ENCODE peak calls at places on chromosomes 7 and 10, in four cellular contexts. C, U, D and H are unnamed samples.

GRCh38 chr7:26034386-26034785 is 117.6 kb upstream of the NFE2L3 start:
- DNase-seq in C (no peak), U (no peak), D (no peak), H (no peak)

GRCh38 chr7:44536090-44536489 is 5.0 kb downstream of the NPC1L1 start:
- DNase-seq in U (no peak), D (no peak), C (no peak), H (no peak)

GRCh38 chr10:106992064-106992463 is 172.4 kb downstream of the SORCS1 start:
- DNase-seq in U (no peak), C (no peak), D (no peak), H (no peak)

GRCh38 chr10:88943778-88944177 is 8.8 kb downstream of the ACTA2 start:
- DNase-seq in D (no peak), C (no peak), U (no peak), H (no peak)

GRCh38 chr7:2726316-2727018 is 38.5 kb downstream of the AMZ1 start:
- DNase-seq in C (no peak), U (no peak), D (peak), H (peak)

GRCh38 chr10:80523776-80524175 is 13.9 kb upstream of the SH2D4B start:
- DNase-seq in D (no peak), U (no peak), C (no peak), H (no peak)

GRCh38 chr7:39589323-39590111 is 23.3 kb downstream of the YAE1 start:
- DNase-seq in D (no peak), U (peak), C (no peak), H (no peak)

GRCh38 chr7:157521752-157522151 is 184.9 kb downstream of the DNAJB6 start:
- DNase-seq in D (no peak), C (no peak), U (no peak), H (no peak)

GRCh38 chr7:1282679-1283078 is 50.0 kb downstream of the UNCX start:
- DNase-seq in C (no peak), D (peak), U (no peak), H (no peak)

GRCh38 chr7:66964391-66964790 is 31.0 kb downstream of the SBDS start:
- DNase-seq in U (no peak), D (no peak), C (no peak), H (no peak)

GRCh38 chr7:140327261-140327661 is 71.1 kb downstream of the SLC37A3 start:
- DNase-seq in U (no peak), D (no peak), C (no peak), H (no peak)

GRCh38 chr10:118950190-118950658 is 79.3 kb upstream of the NANOS1 start:
- DNase-seq in C (no peak), D (no peak), U (no peak), H (no peak)

GRCh38 chr10:56874950-56875349 is 513.9 kb upstream of the ZWINT start:
- DNase-seq in D (no peak), U (no peak), C (no peak), H (no peak)

GRCh38 chr7:139543801-139544603 is 20.5 kb downstream of the CLEC2L start:
- DNase-seq in U (no peak), D (no peak), C (no peak), H (no peak)

GRCh38 chr7:6402741-6403140 is 45.0 kb downstream of the DAGLB start:
- DNase-seq in U (no peak), D (no peak), C (no peak), H (no peak)

GRCh38 chr10:96321822-96322221 is 17.6 kb downstream of the DNTT start:
- DNase-seq in U (no peak), C (no peak), D (no peak), H (no peak)

GRCh38 chr10:118910702-118911101 is 118.8 kb upstream of the NANOS1 start:
- DNase-seq in C (no peak), D (no peak), U (no peak), H (no peak)

GRCh38 chr7:156892086-156892800 is 740 bp downstream of the LMBR1 start:
- DNase-seq in C (no peak), D (peak), U (peak), H (peak)

GRCh38 chr10:44857363-44858016 is 53.6 kb upstream of the TMEM72 start:
- DNase-seq in D (no peak), C (peak), U (peak), H (no peak)

GRCh38 chr10:29993319-29993876 is 66.0 kb downstream of the JCAD start:
- DNase-seq in U (no peak), D (no peak), C (no peak), H (no peak)

GRCh38 chr7:86469680-86470295 is 173.9 kb upstream of the GRM3 start:
- DNase-seq in C (peak), D (no peak), U (peak), H (no peak)

GRCh38 chr7:96136600-96137239 is 185.2 kb downstream of the SLC25A13 start:
- DNase-seq in C (no peak), U (no peak), D (no peak), H (no peak)

GRCh38 chr10:86100581-86101061 is 266.0 kb downstream of the GRID1 start:
- DNase-seq in U (peak), C (peak), D (no peak), H (no peak)

GRCh38 chr7:2399848-2400587 is 3.4 kb upstream of the CHST12 start:
- DNase-seq in C (peak), U (peak), D (peak), H (no peak)

GRCh38 chr10:5413012-5413938 is 918 bp downstream of the NET1 start:
- DNase-seq in C (peak), D (no peak), U (no peak), H (peak)

GRCh38 chr10:71216751-71217265 is 4.4 kb downstream of the UNC5B start:
- DNase-seq in D (no peak), C (no peak), U (no peak), H (no peak)

GRCh38 chr7:96355990-96356506 is 34.1 kb upstream of the SLC25A13 start:
- DNase-seq in C (no peak), U (no peak), D (no peak), H (no peak)

GRCh38 chr7:157663061-157663863 is 326.5 kb downstream of the DNAJB6 start:
- DNase-seq in D (peak), U (no peak), C (no peak), H (no peak)

GRCh38 chr10:17993361-17993760 is 41.6 kb downstream of the SLC39A12 start:
- DNase-seq in D (no peak), U (no peak), C (no peak), H (no peak)

GRCh38 chr10:21985541-21985940 is 18.0 kb downstream of the DNAJC1 start:
- DNase-seq in U (no peak), C (no peak), D (no peak), H (no peak)

GRCh38 chr7:73345538-73345937 is 17.6 kb downstream of the FKBP6 start:
- DNase-seq in C (no peak), D (no peak), U (no peak), H (no peak)

GRCh38 chr7:40658731-40659130 is 523.9 kb downstream of the SUGCT start:
- DNase-seq in C (no peak), D (no peak), U (no peak), H (no peak)

GRCh38 chr10:92844746-92845145 is 3.6 kb upstream of the EXOC6 start:
- DNase-seq in C (no peak), D (no peak), U (no peak), H (no peak)

GRCh38 chr7:155738652-155739537 is 73.4 kb downstream of the SHH start:
- DNase-seq in U (peak), C (peak), D (peak), H (no peak)

GRCh38 chr7:2641406-2642393 is 9.9 kb downstream of the TTYH3 start:
- DNase-seq in U (no peak), D (peak), C (no peak), H (no peak)

GRCh38 chr7:1810521-1810920 is 140.4 kb downstream of the ELFN1 start:
- DNase-seq in D (peak), C (no peak), U (no peak), H (no peak)

GRCh38 chr10:78017856-78018255 is 11.5 kb downstream of the POLR3A start:
- DNase-seq in U (no peak), D (no peak), C (no peak), H (no peak)

GRCh38 chr10:77546048-77546447 is 91.6 kb downstream of the KCNMA1 start:
- DNase-seq in U (no peak), D (no peak), C (no peak), H (no peak)

GRCh38 chr10:10821926-10822325 is 195.7 kb upstream of the CELF2 start:
- DNase-seq in D (no peak), C (no peak), U (peak), H (no peak)

GRCh38 chr10:10826125-10826524 is 191.5 kb upstream of the CELF2 start:
- DNase-seq in D (no peak), U (no peak), C (no peak), H (no peak)

GRCh38 chr10:10830316-10831061 is 187.2 kb upstream of the CELF2 start:
- DNase-seq in D (no peak), U (no peak), C (no peak), H (no peak)

GRCh38 chr10:10819206-10819856 is 198.3 kb upstream of the CELF2 start:
- DNase-seq in C (no peak), U (no peak), D (no peak), H (no peak)

DNA sequence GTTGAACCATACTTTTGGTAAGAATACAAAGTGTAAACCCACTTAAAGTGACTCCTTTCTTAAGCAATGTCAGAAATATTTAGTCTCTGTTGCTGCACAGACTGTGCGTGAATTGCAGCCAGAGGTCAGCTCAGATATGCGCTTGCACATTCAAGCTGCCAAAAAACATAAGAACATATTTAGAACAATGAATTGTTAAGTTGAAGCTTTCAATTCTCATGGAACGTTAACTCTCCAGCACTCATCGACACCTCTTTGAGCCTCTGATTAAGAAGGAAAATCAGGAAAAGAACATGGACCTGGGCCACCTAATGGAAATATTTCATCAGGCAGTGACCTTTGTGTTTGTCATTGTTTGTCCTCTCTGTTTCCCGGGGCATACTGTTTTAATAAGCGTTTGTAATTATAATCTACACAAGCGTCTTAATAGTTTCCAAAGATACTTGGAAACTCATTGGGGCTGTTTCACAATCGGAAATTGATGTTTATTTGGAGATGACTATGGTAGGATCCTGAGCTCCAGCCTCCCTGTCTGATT is 193.0 kb upstream of the CELF2 start:
- DNase-seq in C (no peak), U (no peak), D (no peak), H (no peak)
- H3K27ac ChIP-seq in C (no peak), U (no peak), D (no peak), H (no peak)

GRCh38 chr10:34504534-34504933 is 310.6 kb downstream of the PARD3 start:
- DNase-seq in D (no peak), U (no peak), C (peak), H (no peak)
- H3K27ac ChIP-seq in D (no peak), U (no peak), C (peak), H (no peak)

GRCh38 chr10:792083-792791 is 102.8 kb upstream of the DIP2C start:
- DNase-seq in C (no peak), U (no peak), D (no peak), H (peak)
- H3K27ac ChIP-seq in C (no peak), U (no peak), D (no peak), H (no peak)

DNA sequence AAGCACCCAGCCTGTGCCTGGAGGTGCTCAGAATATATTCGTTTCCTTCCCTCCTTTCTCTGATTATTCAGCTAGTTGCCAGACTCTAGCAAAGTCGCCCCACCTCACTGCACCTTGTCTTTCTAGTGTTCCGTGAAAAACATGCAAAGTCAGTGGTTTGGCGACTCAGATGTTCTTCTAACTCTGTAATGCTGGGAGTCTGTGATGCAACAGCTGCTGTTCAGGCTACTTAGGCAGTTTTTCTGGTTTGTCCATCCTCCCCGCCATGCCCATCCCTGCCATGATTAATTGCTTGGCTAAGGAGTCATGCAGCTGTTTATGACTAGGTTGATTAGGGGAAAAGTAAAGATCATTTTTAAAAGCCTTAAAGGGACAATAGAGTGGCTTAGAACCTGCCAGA is 99.4 kb downstream of the MTPN start:
- DNase-seq in D (no peak), C (no peak), U (no peak), H (peak)
- H3K27ac ChIP-seq in D (no peak), C (no peak), U (no peak), H (peak)

GRCh38 chr7:151924508-151924907 is 31.7 kb upstream of the GALNTL5 start:
- DNase-seq in D (no peak), U (no peak), C (no peak), H (no peak)
- H3K27ac ChIP-seq in D (no peak), U (no peak), C (no peak), H (no peak)

GRCh38 chr10:72435570-72435969 is 80.9 kb upstream of the DNAJB12 start:
- DNase-seq in U (no peak), C (no peak), D (no peak), H (no peak)

GRCh38 chr10:72426982-72427381 is 72.3 kb upstream of the DNAJB12 start:
- DNase-seq in D (no peak), C (no peak), U (no peak), H (no peak)

GRCh38 chr10:72424561-72424960 is 69.8 kb upstream of the DNAJB12 start:
- DNase-seq in D (no peak), U (no peak), C (no peak), H (no peak)

GRCh38 chr10:72425133-72425532 is 70.4 kb upstream of the DNAJB12 start:
- DNase-seq in C (no peak), D (no peak), U (no peak), H (no peak)

DNA sequence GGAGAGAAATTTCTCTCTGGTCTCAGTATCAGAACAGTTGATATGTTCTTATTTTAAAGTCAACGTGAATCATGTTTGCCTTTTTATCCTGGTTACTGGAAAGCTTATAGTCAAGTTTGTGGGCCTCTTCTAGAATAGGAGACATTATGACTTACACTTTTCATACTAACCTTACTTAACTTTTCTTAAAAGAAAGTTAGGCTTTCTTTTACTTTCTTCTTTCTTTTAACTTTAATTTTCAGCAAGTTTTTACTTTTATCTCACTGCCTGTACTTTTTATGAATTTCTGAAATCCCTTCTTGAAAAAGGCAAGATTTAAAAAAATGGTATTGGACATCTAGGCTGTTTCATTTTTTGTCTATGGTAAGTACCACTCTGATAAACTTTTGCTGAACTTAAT is 75.2 kb upstream of the DNAJB12 start:
- DNase-seq in D (no peak), C (no peak), U (no peak), H (no peak)
- H3K27ac ChIP-seq in D (no peak), C (no peak), U (no peak), H (no peak)

GRCh38 chr10:123864923-123865322 is 26.7 kb downstream of the CPXM2 start:
- DNase-seq in C (no peak), U (no peak), D (no peak), H (no peak)
- H3K27ac ChIP-seq in C (no peak), U (no peak), D (no peak), H (no peak)